ENCODE peak calls at places on chromosome 2, in seven cellular contexts. Q is effector memory CD4-positive, alpha-beta T cell; U is osteoblast; E is breast epithelium; V is keratinocyte; Z is CD8-positive, alpha-beta T cell; G is PC-3. T is an unnamed sample. For H3K4me1, the result is how much of the 10 kb centered on the place peaks cover.

GRCh38 chr2:168620554-168620953 is 164.5 kb downstream of the CERS6 start:
- DNase-seq in G (no peak), V (no peak), Z (no peak), E (no peak), U (no peak), Q (no peak), T (no peak)

GRCh38 chr2:231132126-231132525 is 7.3 kb upstream of the HTR2B start:
- DNase-seq in U (no peak), G (peak), Q (no peak), V (no peak), E (no peak), Z (no peak), T (no peak)

GRCh38 chr2:128664499-128664971 is 345.9 kb upstream of the HS6ST1 start:
- DNase-seq in V (no peak), Z (no peak), Q (no peak), U (no peak), E (no peak), G (no peak), T (no peak)

GRCh38 chr2:237702439-237703397 is 75.3 kb downstream of the LRRFIP1 start:
- DNase-seq in U (peak), E (no peak), V (no peak), G (no peak), Q (no peak), Z (no peak), T (no peak)

GRCh38 chr2:129396980-129397599 is 582.4 kb upstream of the RAB6C start:
- DNase-seq in U (no peak), Z (no peak), E (no peak), V (peak), G (peak), Q (no peak), T (peak)

GRCh38 chr2:36657703-36658102 is 38.8 kb upstream of the VIT start:
- DNase-seq in V (no peak), Q (no peak), U (no peak), G (no peak), Z (no peak), E (no peak), T (no peak)

GRCh38 chr2:207840101-207840500 is 70.4 kb upstream of the FZD5 start:
- DNase-seq in Q (no peak), Z (no peak), V (no peak), E (no peak), G (no peak), U (no peak), T (no peak)

GRCh38 chr2:14633451-14634211 is 1.1 kb downstream of the LRATD1 start:
- DNase-seq in Q (no peak), U (peak), V (no peak), G (peak), E (peak), Z (no peak), T (no peak)

GRCh38 chr2:1739961-1740713 is 4.2 kb downstream of the PXDN start:
- DNase-seq in U (peak), V (no peak), Z (no peak), Q (no peak), E (no peak), G (no peak), T (no peak)

GRCh38 chr2:32135409-32135808 is 30.3 kb upstream of the SLC30A6 start:
- DNase-seq in Z (no peak), E (no peak), Q (no peak), U (peak), G (peak), V (no peak), T (no peak)

GRCh38 chr2:144147356-144147755 is 372.6 kb downstream of the ZEB2 start:
- DNase-seq in Q (no peak), E (no peak), U (no peak), V (no peak), G (no peak), Z (no peak), T (no peak)

GRCh38 chr2:144154205-144154604 is 365.7 kb downstream of the ZEB2 start:
- DNase-seq in Q (no peak), G (no peak), V (no peak), Z (no peak), E (no peak), U (no peak), T (no peak)

GRCh38 chr2:144151877-144152276 is 368.0 kb downstream of the ZEB2 start:
- DNase-seq in G (no peak), Q (no peak), V (no peak), U (no peak), E (no peak), Z (no peak), T (no peak)

GRCh38 chr2:144152817-144153271 is 367.1 kb downstream of the ZEB2 start:
- DNase-seq in Z (no peak), E (no peak), V (no peak), Q (no peak), U (peak), G (peak), T (no peak)

DNA sequence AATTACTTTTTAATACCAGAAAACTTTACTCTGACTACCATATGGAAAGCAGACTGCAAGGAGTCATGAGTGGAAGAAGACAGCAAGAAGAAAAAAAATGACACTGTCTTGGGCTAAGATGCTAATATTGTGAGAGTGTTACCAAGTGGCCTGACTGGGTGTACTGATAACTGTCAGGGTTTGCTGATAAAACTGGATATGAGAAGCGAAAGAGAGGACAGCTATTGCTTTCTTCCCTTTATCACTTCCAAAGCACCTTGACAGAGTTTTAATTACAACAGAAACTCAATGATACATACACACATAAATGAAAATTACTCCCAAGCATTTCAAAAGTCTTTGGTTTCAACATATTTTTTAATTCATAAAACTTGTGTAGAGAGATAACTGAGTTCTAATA is 368.5 kb downstream of the ZEB2 start:
- DNase-seq in U (no peak), Q (no peak), Z (no peak), E (no peak), G (no peak), V (no peak), T (no peak)
- H3K27ac ChIP-seq in U (no peak), Q (no peak), Z (no peak), E (no peak), G (no peak), V (no peak), T (no peak)

DNA sequence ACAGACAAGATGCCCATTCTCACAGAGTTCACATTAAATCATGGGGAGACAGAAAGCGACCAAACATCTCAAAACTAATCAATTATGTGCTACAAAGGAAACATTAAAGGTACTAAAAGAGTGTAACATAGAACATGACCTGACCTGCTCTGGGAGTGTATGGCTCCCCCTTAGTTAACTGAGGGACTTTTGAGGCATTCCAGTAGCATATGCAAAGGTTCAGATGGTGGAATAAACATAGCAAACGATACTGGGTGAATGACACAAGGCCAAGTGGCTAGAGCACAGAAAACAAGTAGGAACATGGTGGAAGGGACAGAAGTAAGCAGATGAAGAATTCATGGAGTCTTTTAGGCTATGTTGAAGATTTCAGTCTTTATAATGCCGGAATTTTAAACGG is 11.9 kb downstream of the PPP3R1 start:
- DNase-seq in Q (no peak), U (no peak), V (no peak), G (no peak), E (no peak), Z (no peak), T (no peak)
- H3K4me1 ChIP-seq in Q (under half), U (under half), V (under half), G (under half), E (under half), Z (half or more), T (under half)

DNA sequence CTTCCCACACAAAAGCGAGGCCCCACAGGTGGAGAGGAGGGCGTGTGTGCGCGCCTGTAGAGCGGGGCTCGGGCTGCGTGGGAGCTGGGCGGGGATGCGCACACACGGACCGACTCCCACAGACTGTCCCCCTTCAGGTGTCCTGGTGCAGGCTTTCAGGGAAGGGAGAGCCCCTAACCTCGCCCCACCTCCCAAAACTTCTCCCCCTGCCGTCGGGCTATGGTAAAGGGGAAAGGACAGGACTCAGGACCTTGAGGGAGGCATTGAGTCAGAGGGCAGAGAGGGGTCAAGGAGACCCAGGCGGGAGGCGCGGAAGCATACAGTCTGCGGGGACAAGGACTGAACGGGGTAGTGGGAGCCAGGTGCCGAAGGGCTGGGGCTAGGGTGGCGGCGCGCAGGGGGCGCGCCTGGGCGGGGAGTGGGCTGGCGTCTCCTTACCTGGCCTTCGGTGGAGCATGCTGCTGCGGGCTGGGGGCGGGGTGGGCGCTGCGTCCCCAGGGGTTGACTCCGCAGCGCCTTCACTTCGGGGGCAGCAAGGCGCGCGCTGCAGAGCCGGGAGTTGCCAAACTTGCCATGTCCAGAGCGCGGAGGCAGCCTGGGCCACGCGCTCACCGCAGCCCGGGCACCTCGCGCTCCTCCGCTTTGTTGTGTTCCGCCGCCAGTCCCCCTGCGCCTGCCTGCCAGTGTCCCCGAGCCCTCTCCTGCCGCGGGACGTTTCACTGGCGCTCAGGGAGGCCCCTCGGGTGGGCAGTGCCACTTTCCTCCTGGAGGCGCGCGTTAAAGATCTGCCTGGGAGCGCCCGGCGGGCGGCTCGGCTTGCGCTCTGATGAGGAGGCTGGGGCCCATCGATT is 302.0 kb downstream of the NCKAP5 start:
- DNase-seq in G (peak), E (no peak), Z (no peak), U (peak), V (no peak), Q (no peak), T (peak)
- H3K4me3 ChIP-seq in G (peak), E (peak), Z (no peak), U (peak), V (peak), Q (no peak), T (peak)

GRCh38 chr2:11809586-11810236 is 63.3 kb downstream of the LPIN1 start:
- DNase-seq in V (no peak), Z (no peak), G (no peak), U (no peak), Q (no peak), E (no peak), T (no peak)
- H3K27ac ChIP-seq in V (no peak), Z (no peak), G (no peak), U (no peak), Q (no peak), E (no peak), T (no peak)

DNA sequence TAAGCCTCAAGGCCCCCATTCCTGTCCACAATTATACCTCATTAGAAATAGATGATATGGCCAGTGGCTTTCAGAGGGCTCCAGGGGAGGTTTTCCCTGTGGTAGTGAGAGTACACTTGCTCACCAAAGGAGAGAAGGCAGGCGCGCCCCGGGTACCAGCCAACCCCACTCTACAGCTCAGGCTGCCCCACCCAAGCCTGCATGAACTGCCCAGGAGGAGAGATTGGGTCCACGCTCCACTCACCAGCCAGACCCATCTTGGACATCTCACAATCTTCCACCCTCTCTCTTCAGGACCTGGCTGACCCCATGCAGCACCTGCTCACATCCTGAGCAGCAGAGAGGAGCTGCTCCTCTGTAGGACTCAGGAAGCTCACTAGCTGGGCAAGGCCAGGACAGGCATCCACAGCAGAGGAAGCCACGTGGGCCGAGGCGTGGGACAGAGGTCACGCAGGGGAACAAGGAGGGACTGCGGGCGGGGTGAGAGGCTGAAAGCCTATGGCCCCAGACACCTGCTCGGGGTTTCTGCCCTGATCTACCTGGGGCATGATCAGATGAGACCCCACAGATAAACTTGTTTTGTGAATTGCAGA is 53.9 kb upstream of the GLI2 start:
- DNase-seq in G (no peak), V (no peak), Z (no peak), Q (no peak), E (no peak), U (no peak), T (no peak)
- H3K4me1 ChIP-seq in G (under half), V (under half), Z (under half), Q (under half), E (under half), U (under half), T (under half)

GRCh38 chr2:240068193-240068592 is 14.9 kb upstream of the OR6B3 start:
- DNase-seq in Q (no peak), U (no peak), G (no peak), Z (no peak), V (no peak), E (no peak), T (no peak)

GRCh38 chr2:240070907-240071306 is 17.6 kb upstream of the OR6B3 start:
- DNase-seq in V (no peak), E (no peak), G (no peak), Z (no peak), Q (no peak), U (no peak), T (no peak)

GRCh38 chr2:240069846-240070245 is 16.5 kb upstream of the OR6B3 start:
- DNase-seq in G (peak), V (no peak), U (no peak), Z (no peak), E (no peak), Q (no peak), T (no peak)

GRCh38 chr2:240064898-240065297 is 11.6 kb upstream of the OR6B3 start:
- DNase-seq in Q (no peak), Z (no peak), U (no peak), E (no peak), G (no peak), V (no peak), T (no peak)

GRCh38 chr2:240066489-240066888 is 13.2 kb upstream of the OR6B3 start:
- DNase-seq in Q (no peak), V (no peak), G (no peak), Z (no peak), E (no peak), U (no peak), T (no peak)
- H3K4me3 ChIP-seq in Q (no peak), V (no peak), G (no peak), Z (no peak), E (no peak), U (no peak), T (no peak)

GRCh38 chr2:75309596-75310290 is 110.4 kb upstream of the TACR1 start:
- DNase-seq in E (no peak), Z (no peak), U (no peak), Q (no peak), V (no peak), G (peak), T (no peak)

GRCh38 chr2:75311521-75311920 is 112.2 kb upstream of the TACR1 start:
- DNase-seq in U (peak), G (peak), Z (no peak), Q (no peak), E (no peak), V (no peak), T (no peak)

GRCh38 chr2:75315436-75315835 is 116.1 kb upstream of the TACR1 start:
- DNase-seq in Q (no peak), G (no peak), Z (no peak), V (no peak), E (no peak), U (no peak), T (no peak)

GRCh38 chr2:75311993-75312392 is 112.7 kb upstream of the TACR1 start:
- DNase-seq in E (no peak), Q (no peak), Z (no peak), G (no peak), V (no peak), U (no peak), T (peak)

DNA sequence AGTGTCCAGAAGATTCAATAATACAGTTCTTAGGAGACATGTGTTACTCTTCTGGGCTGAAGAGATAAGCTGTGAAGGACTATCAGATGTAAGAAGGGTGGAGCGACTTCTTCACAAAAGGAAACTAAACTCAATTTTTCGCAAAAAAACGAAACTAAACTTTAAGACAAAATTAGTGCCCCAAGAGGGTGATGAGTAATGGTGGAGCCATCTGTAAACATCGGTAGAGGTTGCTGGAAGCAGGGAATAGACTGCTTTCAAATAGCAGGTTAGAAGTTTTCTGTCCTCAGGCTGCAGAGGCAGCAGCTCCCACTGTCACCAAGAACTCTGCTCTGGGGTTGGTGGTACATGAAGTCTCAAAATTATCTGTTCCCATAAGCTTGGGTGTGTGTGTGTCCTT is 111.6 kb upstream of the TACR1 start:
- DNase-seq in V (no peak), Z (no peak), U (no peak), E (no peak), G (peak), Q (no peak), T (no peak)
- H3K27ac ChIP-seq in V (no peak), Z (no peak), U (no peak), E (no peak), G (peak), Q (no peak), T (no peak)

GRCh38 chr2:148022882-148023281 is 2.0 kb downstream of the MBD5 start:
- DNase-seq in Q (no peak), Z (no peak), V (no peak), G (no peak), E (no peak), U (no peak), T (no peak)

GRCh38 chr2:148023861-148024260 is 3.0 kb downstream of the MBD5 start:
- DNase-seq in V (no peak), E (no peak), Q (no peak), U (no peak), G (no peak), Z (no peak), T (no peak)

GRCh38 chr2:148020358-148021058 is at the start of gene ORC4:
- DNase-seq in U (peak), V (peak), Z (peak), G (peak), Q (peak), E (peak), T (peak)

GRCh38 chr2:148021059-148021985 is at the start of gene MBD5:
- DNase-seq in V (no peak), Q (peak), G (no peak), Z (peak), U (no peak), E (peak), T (no peak)

DNA sequence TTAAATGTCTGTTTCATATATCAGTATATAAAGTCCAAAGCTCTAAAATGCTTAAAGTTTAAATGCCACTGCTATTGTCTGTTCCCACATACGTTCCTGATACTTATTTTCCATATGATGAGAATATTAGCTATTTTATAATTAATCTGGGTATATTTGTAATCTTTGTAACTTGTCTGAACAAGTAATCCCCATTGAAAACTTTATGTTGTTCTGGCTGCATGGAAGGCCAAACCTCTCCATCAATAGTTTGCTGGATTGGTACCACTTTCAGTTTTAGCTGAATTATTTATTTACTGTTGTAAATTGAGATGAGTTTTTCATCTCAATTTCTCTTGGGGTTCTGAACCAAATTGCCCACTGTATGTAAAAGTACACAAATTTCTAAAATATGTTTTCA is 1.5 kb downstream of the MBD5 start:
- DNase-seq in V (no peak), Q (no peak), Z (no peak), U (no peak), G (no peak), E (no peak), T (no peak)
- H3K4me1 ChIP-seq in V (under half), Q (under half), Z (under half), U (under half), G (under half), E (under half), T (under half)

DNA sequence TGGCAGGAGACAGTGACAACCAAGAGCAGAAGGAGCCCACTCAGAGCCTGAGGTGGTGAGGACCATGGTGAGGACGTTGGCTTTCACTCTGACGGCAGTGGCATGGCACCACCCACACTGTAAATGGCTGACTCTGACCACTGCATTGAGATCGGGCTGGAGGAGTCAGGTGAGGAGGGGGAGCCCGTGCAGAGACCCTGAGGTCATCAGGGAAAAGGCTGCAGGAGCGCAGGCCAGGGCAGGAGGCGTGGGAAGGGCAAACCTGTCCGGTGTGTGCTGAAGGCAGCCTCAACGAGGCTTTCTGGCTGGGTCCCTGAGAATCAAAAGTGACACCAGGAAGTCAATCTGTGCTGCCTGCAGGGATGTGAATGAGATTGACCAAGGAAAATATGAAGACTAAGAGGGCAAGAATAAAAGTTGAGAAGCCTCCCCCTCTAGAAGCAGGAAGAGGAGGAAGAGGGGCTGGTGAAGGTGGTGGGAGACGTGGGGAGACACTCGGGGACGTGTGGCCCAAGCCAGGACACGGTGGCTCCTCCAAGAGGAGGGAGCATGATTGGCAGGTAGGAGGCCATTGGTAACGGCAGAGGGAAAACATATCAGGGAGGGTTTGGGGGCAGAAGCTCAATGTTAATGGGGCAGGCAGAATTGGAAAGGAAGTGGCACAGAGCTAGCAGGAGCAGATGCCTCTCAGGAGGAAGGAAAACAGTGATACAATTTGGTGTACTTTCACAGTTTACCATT is 2.0 kb upstream of the OR6B3 start:
- DNase-seq in V (no peak), U (no peak), G (no peak), Z (no peak), Q (no peak), E (no peak), T (no peak)
- H3K4me3 ChIP-seq in V (no peak), U (no peak), G (no peak), Z (no peak), Q (no peak), E (no peak), T (no peak)

T was measured in iPS DF 6.9.